ENCODE peak calls at places on chromosomes 6 and 20, in six cellular contexts. I, D, E, W, O and R are unnamed samples.

GRCh38 chr6:139743629-139744028 is 369.2 kb upstream of the CITED2 start:
- DNase-seq in I (no peak), D (no peak), E (no peak), W (no peak), O (no peak), R (no peak)

GRCh38 chr6:37007340-37008043 is 2.0 kb downstream of the FGD2 start:
- DNase-seq in I (no peak), D (no peak), E (no peak), W (no peak), O (no peak), R (no peak)

GRCh38 chr6:39209360-39209811 is 19.9 kb downstream of the KCNK5 start:
- DNase-seq in I (no peak), D (no peak), E (no peak), W (no peak), O (no peak), R (no peak)

GRCh38 chr6:18415671-18416340 is 28.7 kb downstream of the RNF144B start:
- DNase-seq in I (no peak), D (no peak), E (no peak), W (no peak), O (no peak), R (no peak)

GRCh38 chr6:42555477-42556457 is 8.1 kb upstream of the UBR2 start:
- DNase-seq in I (peak), D (no peak), E (no peak), W (no peak), O (no peak), R (no peak)

GRCh38 chr6:164827537-164827936 is 481.9 kb downstream of the C6orf118 start:
- DNase-seq in I (no peak), D (peak), E (no peak), W (no peak), O (no peak), R (no peak)

GRCh38 chr20:37417857-37418501 is 72.0 kb downstream of the SRC start:
- DNase-seq in I (no peak), D (no peak), E (no peak), W (no peak), O (no peak), R (no peak)

GRCh38 chr6:38701551-38701950 is 1.4 kb downstream of the GLO1 start:
- DNase-seq in I (no peak), D (no peak), E (no peak), W (no peak), O (no peak), R (no peak)

GRCh38 chr20:1809121-1809520 is 86.1 kb upstream of the SIRPA start:
- DNase-seq in I (no peak), D (no peak), E (no peak), W (no peak), O (no peak), R (no peak)

GRCh38 chr6:166244353-166245045 is 63.7 kb downstream of the PRR18 start:
- DNase-seq in I (no peak), D (no peak), E (no peak), W (no peak), O (no peak), R (peak)

GRCh38 chr6:42751055-42751454 is 5.2 kb upstream of the TBCC start:
- DNase-seq in I (no peak), D (no peak), E (no peak), W (no peak), O (no peak), R (no peak)

GRCh38 chr6:23659125-23659524 is 466.9 kb upstream of the NRSN1 start:
- DNase-seq in I (no peak), D (peak), E (no peak), W (no peak), O (no peak), R (no peak)

GRCh38 chr6:155248021-155249001 is 15.5 kb upstream of the CLDN20 start:
- DNase-seq in I (no peak), D (peak), E (no peak), W (no peak), O (no peak), R (no peak)

GRCh38 chr20:45445805-45446562 is 23.6 kb upstream of the WFDC2 start:
- DNase-seq in I (peak), D (no peak), E (no peak), W (no peak), O (no peak), R (no peak)

GRCh38 chr20:39041067-39041466 is 78.9 kb downstream of the DHX35 start:
- DNase-seq in I (no peak), D (no peak), E (no peak), W (no peak), O (no peak), R (no peak)

GRCh38 chr6:3615391-3616380 is 135.8 kb downstream of the PXDC1 start:
- DNase-seq in I (no peak), D (no peak), E (no peak), W (no peak), O (no peak), R (no peak)

GRCh38 chr6:25054469-25054868 is 118.7 kb upstream of the RIPOR2 start:
- DNase-seq in I (no peak), D (no peak), E (no peak), W (no peak), O (no peak), R (no peak)

GRCh38 chr6:25537349-25538018 is 114.5 kb upstream of the SCGN start:
- DNase-seq in I (peak), D (no peak), E (no peak), W (no peak), O (no peak), R (no peak)

GRCh38 chr6:26329763-26330511 is 35.1 kb upstream of the BTN3A2 start:
- DNase-seq in I (peak), D (peak), E (no peak), W (peak), O (peak), R (no peak)

GRCh38 chr6:11459002-11459658 is 78.4 kb upstream of the TMEM170B start:
- DNase-seq in I (no peak), D (no peak), E (no peak), W (no peak), O (no peak), R (no peak)

GRCh38 chr20:14878676-14879019 is 541.2 kb upstream of the FLRT3 start:
- DNase-seq in I (no peak), D (no peak), E (no peak), W (no peak), O (no peak), R (no peak)

GRCh38 chr6:36419295-36419694 is 23.4 kb downstream of the PXT1 start:
- DNase-seq in I (no peak), D (no peak), E (no peak), W (no peak), O (no peak), R (no peak)

GRCh38 chr20:7841291-7841966 is 98.8 kb downstream of the HAO1 start:
- DNase-seq in I (no peak), D (no peak), E (no peak), W (no peak), O (no peak), R (no peak)

GRCh38 chr20:19783966-19784401 is 25.9 kb downstream of the RIN2 start:
- DNase-seq in I (no peak), D (no peak), E (no peak), W (no peak), O (no peak), R (no peak)

GRCh38 chr20:39356913-39357312 is 394.8 kb downstream of the DHX35 start:
- DNase-seq in I (no peak), D (no peak), E (no peak), W (no peak), O (no peak), R (no peak)

GRCh38 chr20:6766433-6766832 is 1.1 kb upstream of the BMP2 start:
- DNase-seq in I (no peak), D (no peak), E (no peak), W (no peak), O (no peak), R (no peak)

GRCh38 chr6:401239-401993 is 9.9 kb downstream of the IRF4 start:
- DNase-seq in I (no peak), D (no peak), E (no peak), W (no peak), O (no peak), R (no peak)

GRCh38 chr6:148898360-148899005 is 151.7 kb downstream of the UST start:
- DNase-seq in I (no peak), D (no peak), E (no peak), W (no peak), O (no peak), R (no peak)

GRCh38 chr6:39865011-39865888 is 69.0 kb downstream of the MOCS1 start:
- DNase-seq in I (peak), D (peak), E (peak), W (peak), O (peak), R (peak)

GRCh38 chr20:45470262-45470931 is 844 bp downstream of the WFDC2 start:
- DNase-seq in I (no peak), D (peak), E (no peak), W (no peak), O (no peak), R (no peak)

GRCh38 chr6:133130863-133131262 is 110.3 kb upstream of the EYA4 start:
- DNase-seq in I (no peak), D (peak), E (no peak), W (no peak), O (no peak), R (no peak)

GRCh38 chr20:35088231-35088794 is 4.3 kb downstream of the TRPC4AP start:
- DNase-seq in I (no peak), D (no peak), E (no peak), W (no peak), O (no peak), R (no peak)

GRCh38 chr6:137893726-137894125 is 26.7 kb downstream of the TNFAIP3 start:
- DNase-seq in I (no peak), D (no peak), E (no peak), W (no peak), O (no peak), R (no peak)

GRCh38 chr20:11445891-11446290 is 471.8 kb upstream of the BTBD3 start:
- DNase-seq in I (no peak), D (no peak), E (no peak), W (no peak), O (no peak), R (no peak)

GRCh38 chr6:107419747-107420146 is 39.6 kb downstream of the PDSS2 start:
- DNase-seq in I (peak), D (peak), E (no peak), W (no peak), O (no peak), R (no peak)

GRCh38 chr20:12177657-12178293 is 260.1 kb downstream of the BTBD3 start:
- DNase-seq in I (no peak), D (no peak), E (no peak), W (no peak), O (no peak), R (no peak)